ENCODE peak calls at places on chromosomes 13 and 19, in four cellular contexts. N, E, F and M are unnamed samples. For H3K4me1, the result is how much of the 10 kb centered on the place peaks cover.

GRCh38 chr13:73984949-73985691 is 149.1 kb downstream of the KLF12 start:
- DNase-seq in N (peak), E (no peak), F (no peak), M (no peak)

GRCh38 chr13:30804474-30804873 is 69.1 kb downstream of the ALOX5AP start:
- DNase-seq in N (no peak), E (no peak), F (no peak), M (no peak)

GRCh38 chr13:113109151-113110047 is 3.8 kb downstream of the F7 start:
- DNase-seq in N (peak), E (no peak), F (no peak), M (peak)

GRCh38 chr19:29526730-29527499 is 1.1 kb downstream of the VSTM2B start:
- DNase-seq in N (peak), E (no peak), F (peak), M (no peak)

GRCh38 chr19:31262673-31263308 is 86.4 kb downstream of the TSHZ3 start:
- DNase-seq in N (no peak), E (no peak), F (no peak), M (no peak)

GRCh38 chr19:53865918-53866696 is 1.6 kb upstream of the MYADM start:
- DNase-seq in N (peak), E (peak), F (peak), M (peak)

GRCh38 chr13:34587586-34587985 is 354.5 kb upstream of the NBEA start:
- DNase-seq in N (no peak), E (no peak), F (no peak), M (no peak)

GRCh38 chr13:42892760-42893159 is 99.3 kb downstream of the EPSTI1 start:
- DNase-seq in N (no peak), E (no peak), F (no peak), M (no peak)

GRCh38 chr19:6234527-6234926 is 45.2 kb downstream of the MLLT1 start:
- DNase-seq in N (no peak), E (no peak), F (no peak), M (no peak)

GRCh38 chr19:6235031-6235951 is 44.5 kb downstream of the MLLT1 start:
- DNase-seq in N (peak), E (no peak), F (no peak), M (no peak)

GRCh38 chr19:6233051-6233826 is 46.5 kb downstream of the MLLT1 start:
- DNase-seq in N (peak), E (no peak), F (no peak), M (peak)

GRCh38 chr19:6232567-6232966 is 47.2 kb downstream of the MLLT1 start:
- DNase-seq in N (no peak), E (no peak), F (no peak), M (no peak)

GRCh38 chr19:6233827-6234511 is 45.8 kb downstream of the MLLT1 start:
- DNase-seq in N (peak), E (no peak), F (no peak), M (peak)
- H3K4me1 ChIP-seq in N (half or more), E (under half), F (under half), M (half or more)

GRCh38 chr13:98978280-98978679 is 416 bp upstream of the DOCK9 start:
- DNase-seq in N (no peak), E (peak), F (no peak), M (no peak)

GRCh38 chr13:98976338-98976737 is 1.5 kb downstream of the DOCK9 start:
- DNase-seq in N (no peak), E (no peak), F (no peak), M (no peak)

GRCh38 chr13:98975822-98976261 is 2.0 kb downstream of the DOCK9 start:
- DNase-seq in N (no peak), E (no peak), F (no peak), M (no peak)

GRCh38 chr13:98977568-98978270 is at the start of gene DOCK9:
- DNase-seq in N (peak), E (no peak), F (no peak), M (peak)

GRCh38 chr13:98976941-98977340 is 923 bp downstream of the DOCK9 start:
- DNase-seq in N (no peak), E (no peak), F (no peak), M (no peak)
- H3K4me3 ChIP-seq in N (peak), E (no peak), F (no peak), M (peak)

DNA sequence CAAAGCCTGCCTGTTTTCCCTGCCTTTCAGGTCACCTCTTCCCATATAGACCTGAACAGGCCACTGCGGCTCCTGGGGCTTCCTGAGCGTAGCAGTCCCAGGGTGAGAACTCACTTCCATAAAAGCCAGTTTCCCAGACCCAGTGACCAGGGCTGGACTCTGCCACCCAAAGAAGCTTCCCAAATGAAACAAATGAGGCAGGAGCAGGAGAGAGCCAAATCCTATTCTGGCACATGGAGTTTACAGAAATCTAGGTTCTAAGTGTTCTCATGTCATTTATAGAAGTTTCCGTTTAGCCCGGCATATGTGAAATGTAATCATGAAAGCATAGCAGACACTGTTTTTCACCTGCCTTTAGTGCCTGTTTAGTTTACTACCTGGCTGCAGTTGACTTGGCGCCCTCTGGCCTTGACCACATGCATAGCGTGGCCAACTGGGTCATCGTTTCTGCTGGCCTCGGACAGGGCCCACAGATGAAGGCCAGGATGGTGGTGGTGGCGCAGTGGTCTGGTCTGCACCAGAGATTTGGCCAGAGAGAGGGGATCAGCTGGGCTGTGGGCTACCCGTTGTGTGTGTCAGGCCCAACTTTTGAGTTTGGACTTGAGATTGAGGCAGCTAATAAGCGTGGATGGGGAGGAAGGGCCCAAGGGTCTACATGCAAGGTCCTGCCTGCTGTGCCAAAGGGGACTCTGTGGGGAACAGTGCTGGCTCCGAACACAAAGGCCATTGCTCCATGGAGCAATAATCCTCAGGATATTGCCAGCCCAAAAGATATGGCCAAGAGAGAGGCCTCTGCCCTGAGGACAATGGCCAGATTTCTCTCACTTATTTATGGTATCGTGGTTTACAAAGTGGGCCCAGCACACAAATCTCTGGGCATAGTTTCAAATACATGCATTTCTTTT is 43.3 kb downstream of the NFIX start:
- DNase-seq in N (no peak), E (no peak), F (no peak), M (no peak)
- H3K4me1 ChIP-seq in N (half or more), E (half or more), F (under half), M (half or more)

GRCh38 chr19:2056810-2057192 is 5.8 kb upstream of the MKNK2 start:
- DNase-seq in N (no peak), E (no peak), F (no peak), M (no peak)

GRCh38 chr19:2053601-2054389 is 2.8 kb upstream of the MKNK2 start:
- DNase-seq in N (peak), E (no peak), F (no peak), M (peak)

GRCh38 chr19:2057484-2058469 is 6.7 kb upstream of the MKNK2 start:
- DNase-seq in N (no peak), E (no peak), F (no peak), M (no peak)

GRCh38 chr19:2054763-2055162 is 3.7 kb upstream of the MKNK2 start:
- DNase-seq in N (no peak), E (no peak), F (no peak), M (no peak)

DNA sequence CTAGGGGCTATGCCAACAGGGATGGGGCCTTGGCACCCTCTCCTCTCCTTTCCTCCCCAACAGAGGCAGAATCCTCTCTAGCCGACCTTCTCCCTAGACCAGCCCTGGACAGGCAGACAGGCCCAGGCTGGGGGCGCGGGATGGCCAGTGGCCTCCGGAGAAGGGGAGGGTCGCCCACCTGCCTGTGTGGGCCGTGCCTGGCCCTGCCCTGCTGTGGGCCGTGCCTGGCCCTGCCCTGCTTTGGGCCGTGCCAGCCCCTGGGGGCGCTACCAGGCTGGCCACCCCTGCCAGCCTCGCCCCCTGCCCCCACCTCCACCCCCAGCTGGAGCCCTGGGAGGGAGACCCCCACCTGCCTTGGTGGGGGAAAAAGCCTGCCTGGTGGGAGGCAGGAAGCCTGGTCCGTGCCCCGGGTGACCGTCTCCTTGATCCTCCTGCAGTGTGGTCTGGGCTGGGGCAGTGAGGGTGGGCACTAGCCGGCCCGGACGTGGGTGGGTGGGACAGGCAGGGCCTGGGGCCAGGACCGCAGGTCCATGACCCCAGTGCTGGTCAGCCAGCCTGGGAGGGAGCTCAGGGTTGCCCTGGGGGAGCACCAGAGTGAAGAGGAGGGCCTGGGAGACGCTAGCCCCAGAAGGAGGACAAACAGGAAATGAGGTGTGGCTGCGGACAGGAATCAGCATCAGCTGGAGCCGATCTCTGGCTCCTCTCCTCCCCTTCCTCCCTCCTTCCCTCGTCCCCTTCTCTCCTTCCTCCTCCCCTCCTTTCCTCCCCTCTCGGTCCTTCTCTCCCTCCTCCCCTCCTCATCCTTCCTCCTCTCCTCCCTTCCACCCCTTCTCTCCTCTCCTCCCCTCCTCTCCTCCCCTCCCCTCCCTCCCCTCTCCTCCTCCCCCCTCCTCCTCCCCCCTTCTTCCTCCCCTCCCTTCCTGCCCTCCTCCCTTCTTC is 5.1 kb upstream of the MKNK2 start:
- DNase-seq in N (peak), E (peak), F (peak), M (no peak)
- H3K4me3 ChIP-seq in N (peak), E (peak), F (peak), M (peak)

DNA sequence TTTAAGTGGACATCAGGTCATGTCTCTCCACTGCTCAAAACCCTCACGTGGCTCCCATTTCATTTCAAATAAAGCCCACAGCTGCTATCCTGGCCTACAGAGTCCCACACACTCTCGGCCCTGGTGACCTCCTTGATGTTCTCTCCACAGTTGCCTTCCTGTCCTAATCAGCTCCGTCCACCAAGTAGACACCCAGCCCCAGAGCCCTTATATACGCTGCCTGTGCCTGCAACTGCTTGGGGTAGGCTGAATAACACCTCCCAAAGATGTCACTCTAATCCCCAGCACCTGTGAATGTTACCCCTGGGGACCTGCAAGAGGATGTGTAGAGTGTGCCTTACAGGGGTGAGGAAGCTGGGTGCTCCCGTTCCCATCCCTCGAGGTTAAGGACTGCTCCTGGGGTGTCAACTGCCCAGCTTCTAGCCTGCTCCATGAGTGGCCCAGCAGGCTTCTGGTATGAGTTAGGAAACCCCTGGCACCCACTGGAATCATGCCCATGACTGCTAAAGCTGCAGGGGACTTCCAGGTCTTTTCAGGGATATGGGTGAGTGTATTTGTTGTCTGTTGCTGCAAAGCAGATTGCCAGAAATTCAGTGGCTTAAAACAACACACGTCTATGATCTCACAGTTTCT is 6.0 kb downstream of the FAM187B start:
- DNase-seq in N (peak), E (no peak), F (no peak), M (no peak)
- H3K4me1 ChIP-seq in N (under half), E (under half), F (under half), M (under half)

GRCh38 chr13:32837973-32838940 is 178.0 kb upstream of the KL start:
- DNase-seq in N (no peak), E (no peak), F (no peak), M (no peak)

GRCh38 chr13:32840840-32841713 is 175.1 kb upstream of the KL start:
- DNase-seq in N (no peak), E (no peak), F (no peak), M (no peak)

GRCh38 chr13:32837307-32837972 is 178.8 kb upstream of the KL start:
- DNase-seq in N (no peak), E (no peak), F (no peak), M (no peak)

GRCh38 chr13:32840113-32840512 is 176.1 kb upstream of the KL start:
- DNase-seq in N (no peak), E (no peak), F (no peak), M (no peak)

GRCh38 chr13:32838985-32839384 is 177.2 kb upstream of the KL start:
- DNase-seq in N (no peak), E (no peak), F (peak), M (no peak)
- H3K4me3 ChIP-seq in N (no peak), E (no peak), F (no peak), M (no peak)

DNA sequence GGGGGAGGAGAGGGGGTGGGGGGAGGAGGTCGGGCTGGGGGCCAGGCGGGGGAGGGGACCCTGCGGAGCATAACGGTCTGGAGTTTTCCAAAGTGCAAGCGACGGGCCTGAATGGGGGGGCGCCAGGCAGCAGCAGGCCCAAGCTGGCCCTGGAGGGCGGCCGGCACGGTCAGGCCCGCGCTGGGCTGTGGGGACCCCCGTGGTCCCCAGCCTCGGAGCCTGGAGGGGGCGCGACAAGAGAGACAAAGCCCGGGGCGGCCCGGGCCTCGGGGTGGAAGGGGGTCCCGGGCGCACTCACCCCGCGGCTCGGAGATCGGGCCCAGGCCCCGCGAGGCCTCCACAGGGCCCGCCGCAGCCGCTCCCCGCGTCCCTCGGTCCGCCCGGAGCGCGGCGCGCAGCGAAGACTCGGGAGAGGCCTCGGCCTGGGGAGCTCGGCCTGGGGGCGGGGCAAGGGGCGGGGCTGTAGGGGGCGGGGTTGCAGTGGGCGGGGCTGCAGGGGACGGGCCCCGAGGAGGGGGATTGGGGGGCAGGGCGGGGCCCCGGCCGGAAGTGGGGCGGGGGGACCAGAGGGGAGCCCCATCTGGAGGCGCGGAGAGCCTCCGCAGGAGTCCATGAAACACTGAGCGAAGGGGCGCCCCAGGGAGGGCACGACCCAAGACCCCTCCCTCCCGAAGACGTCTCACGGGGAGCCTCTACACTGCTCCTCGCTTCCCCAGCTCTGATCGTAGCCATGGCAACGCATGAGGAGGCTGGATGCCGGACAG is 47.6 kb downstream of the PTPRS start:
- DNase-seq in N (peak), E (no peak), F (peak), M (peak)
- H3K4me1 ChIP-seq in N (under half), E (under half), F (under half), M (under half)

DNA sequence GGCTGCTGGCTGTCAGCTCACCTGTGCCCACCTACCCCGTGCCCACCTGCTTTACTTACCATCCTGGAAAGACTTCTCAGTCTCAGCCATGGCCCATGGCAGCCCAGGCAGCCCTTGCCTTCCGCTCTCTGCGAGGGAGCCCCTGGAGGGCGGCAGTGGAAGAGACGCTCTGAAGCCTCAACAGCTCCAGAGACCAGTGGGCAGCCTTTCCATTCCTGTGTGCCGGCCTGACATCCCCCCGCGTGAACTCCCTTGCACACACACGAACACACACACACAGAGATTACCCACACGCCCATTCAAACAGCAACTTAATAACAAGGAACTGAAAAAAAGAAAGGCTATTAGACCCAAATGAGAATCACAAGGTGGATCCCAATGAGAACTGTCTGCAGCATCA is 14.2 kb upstream of the RASA3 start:
- DNase-seq in N (peak), E (no peak), F (no peak), M (no peak)
- H3K4me3 ChIP-seq in N (no peak), E (no peak), F (no peak), M (no peak)

GRCh38 chr13:50512602-50513527 is 330.6 kb downstream of the DLEU7 start:
- DNase-seq in N (peak), E (no peak), F (no peak), M (peak)

GRCh38 chr13:50513528-50513863 is 330.0 kb downstream of the DLEU7 start:
- DNase-seq in N (no peak), E (no peak), F (no peak), M (no peak)

GRCh38 chr13:50514249-50514648 is 329.2 kb downstream of the DLEU7 start:
- DNase-seq in N (no peak), E (no peak), F (no peak), M (no peak)

GRCh38 chr13:50509771-50510441 is 333.6 kb downstream of the DLEU7 start:
- DNase-seq in N (no peak), E (no peak), F (no peak), M (no peak)

GRCh38 chr13:50511877-50512332 is 331.6 kb downstream of the DLEU7 start:
- DNase-seq in N (no peak), E (no peak), F (no peak), M (no peak)
- H3K4me1 ChIP-seq in N (under half), E (under half), F (under half), M (under half)

DNA sequence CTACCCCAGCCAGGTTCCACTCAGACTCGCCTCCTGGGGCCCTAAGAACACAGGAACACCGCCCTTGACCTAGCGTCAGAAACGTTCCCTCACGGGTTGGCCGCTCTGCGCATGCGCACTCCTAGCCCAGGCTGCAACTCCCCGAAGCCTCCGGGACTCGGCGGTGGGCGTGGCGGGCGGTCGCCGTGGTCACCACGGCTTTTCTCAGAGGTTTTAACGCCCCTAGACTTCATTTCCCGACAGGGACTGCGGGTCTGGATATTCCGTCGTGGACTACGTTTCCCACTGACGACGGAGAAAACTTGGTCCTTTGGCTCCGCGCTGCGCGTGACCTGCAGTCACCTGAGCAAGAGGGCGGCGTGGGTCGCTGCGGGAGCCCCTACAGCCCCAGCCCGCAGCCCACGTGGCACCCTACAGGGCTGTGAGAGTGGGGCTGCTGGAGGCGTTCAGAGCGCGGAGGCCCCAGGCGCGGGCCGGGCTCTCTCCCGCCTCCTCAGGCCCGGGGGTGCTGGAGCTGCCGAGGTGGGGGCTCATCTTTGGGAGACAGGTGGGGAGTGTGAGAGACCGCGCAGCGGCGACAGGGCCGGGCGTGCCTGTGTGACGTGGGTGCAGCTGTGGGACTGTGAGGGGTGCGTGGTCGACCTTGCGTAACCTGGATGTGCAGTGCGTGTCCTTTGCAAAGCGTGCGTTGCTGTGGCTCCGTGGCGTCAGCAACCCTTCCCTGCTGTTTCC is 38.0 kb upstream of the ZNF573 start:
- DNase-seq in N (peak), E (no peak), F (no peak), M (peak)
- H3K4me3 ChIP-seq in N (peak), E (no peak), F (no peak), M (peak)